ENCODE peak calls at places on chromosomes 12 and 14, in four cellular contexts. One of them, this sample, is unnamed.
A peak's percentile ranks its signal among the peaks of the same experiment; 100 is the strongest.

GRCh38 chr14:92906823-92907222 is 16.1 kb upstream of the CHGA start:
- DNase-seq in H1: no peak
- DNase-seq in SK-N-SH: peak; percentile 75
- DNase-seq in HepG2: peak; percentile 36
- DNase-seq in this sample: no peak

GRCh38 chr12:53389702-53390101 is 9.7 kb downstream of the SP1 start:
- DNase-seq in H1: no peak
- DNase-seq in SK-N-SH: no peak
- DNase-seq in HepG2: no peak
- DNase-seq in this sample: no peak

GRCh38 chr14:95396221-95396620 is 76.5 kb upstream of the CLMN start:
- DNase-seq in H1: no peak
- DNase-seq in SK-N-SH: no peak
- DNase-seq in HepG2: no peak
- DNase-seq in this sample: no peak

GRCh38 chr14:24674204-24674970 is 40.4 kb upstream of the GZMB start:
- DNase-seq in H1: no peak
- DNase-seq in SK-N-SH: no peak
- DNase-seq in HepG2: no peak
- DNase-seq in this sample: no peak

GRCh38 chr14:92659765-92660561 is 88.5 kb downstream of the LGMN start:
- DNase-seq in H1: no peak
- DNase-seq in SK-N-SH: no peak
- DNase-seq in HepG2: no peak
- DNase-seq in this sample: no peak

GRCh38 chr12:68374315-68374982 is 42.3 kb upstream of the MDM1 start:
- DNase-seq in H1: no peak
- DNase-seq in SK-N-SH: no peak
- DNase-seq in HepG2: no peak
- DNase-seq in this sample: no peak

GRCh38 chr12:50441763-50442162 is 41.1 kb downstream of the LARP4 start:
- DNase-seq in H1: no peak
- DNase-seq in SK-N-SH: no peak
- DNase-seq in HepG2: no peak
- DNase-seq in this sample: no peak

GRCh38 chr12:70074510-70074909 is 168.7 kb upstream of the CNOT2 start:
- DNase-seq in H1: no peak
- DNase-seq in SK-N-SH: no peak
- DNase-seq in HepG2: no peak
- DNase-seq in this sample: no peak

GRCh38 chr12:25054076-25054782 is 105.3 kb upstream of the BCAT1 start:
- DNase-seq in H1: no peak
- DNase-seq in SK-N-SH: no peak
- DNase-seq in HepG2: no peak
- DNase-seq in this sample: no peak

GRCh38 chr12:106228320-106228710 is 19.5 kb downstream of the CKAP4 start:
- DNase-seq in H1: no peak
- DNase-seq in SK-N-SH: no peak
- DNase-seq in HepG2: no peak
- DNase-seq in this sample: no peak

GRCh38 chr12:51888316-51889215 is 663 bp downstream of the ANKRD33 start:
- DNase-seq in H1: no peak
- DNase-seq in SK-N-SH: peak; percentile 19
- DNase-seq in HepG2: no peak
- DNase-seq in this sample: no peak

GRCh38 chr12:5723071-5723470 is 222.0 kb downstream of the ANO2 start:
- DNase-seq in H1: no peak
- DNase-seq in SK-N-SH: no peak
- DNase-seq in HepG2: no peak
- DNase-seq in this sample: no peak

GRCh38 chr12:96073346-96074336 is 38.3 kb upstream of the LTA4H start:
- DNase-seq in H1: no peak
- DNase-seq in SK-N-SH: no peak
- DNase-seq in HepG2: no peak
- DNase-seq in this sample: peak; percentile 54

GRCh38 chr14:61476737-61477410 is 155.5 kb downstream of the PRKCH start:
- DNase-seq in H1: no peak
- DNase-seq in SK-N-SH: peak; percentile 36
- DNase-seq in HepG2: no peak
- DNase-seq in this sample: no peak

GRCh38 chr14:80291099-80291498 is 79.8 kb upstream of the DIO2 start:
- DNase-seq in H1: no peak
- DNase-seq in SK-N-SH: no peak
- DNase-seq in HepG2: no peak
- DNase-seq in this sample: no peak

GRCh38 chr14:92644166-92644565 is 104.3 kb downstream of the LGMN start:
- DNase-seq in H1: no peak
- DNase-seq in SK-N-SH: no peak
- DNase-seq in HepG2: no peak
- DNase-seq in this sample: peak; percentile 36

GRCh38 chr12:108430245-108430644 is 84.8 kb upstream of the FICD start:
- DNase-seq in H1: no peak
- DNase-seq in SK-N-SH: no peak
- DNase-seq in HepG2: no peak
- DNase-seq in this sample: no peak

GRCh38 chr12:109597414-109597794 is 23.8 kb downstream of the MVK start:
- DNase-seq in H1: no peak
- DNase-seq in SK-N-SH: no peak
- DNase-seq in HepG2: no peak
- DNase-seq in this sample: no peak

GRCh38 chr12:107522692-107523477 is 162.7 kb upstream of the PWP1 start:
- DNase-seq in H1: peak; percentile 23
- DNase-seq in SK-N-SH: no peak
- DNase-seq in HepG2: peak; percentile 20
- DNase-seq in this sample: no peak

GRCh38 chr14:103527408-103528157 is 1.4 kb upstream of the TRMT61A start:
- DNase-seq in H1: no peak
- DNase-seq in SK-N-SH: no peak
- DNase-seq in HepG2: no peak
- DNase-seq in this sample: no peak
- TF ChIP-seq JUND in H1: no peak
- TF ChIP-seq JUND in SK-N-SH: no peak
- TF ChIP-seq JUND in HepG2: no peak
- TF ChIP-seq JUND in this sample: no peak

GRCh38 chr14:51002406-51002984 is 58.2 kb upstream of the PYGL start:
- DNase-seq in H1: no peak
- DNase-seq in SK-N-SH: no peak
- DNase-seq in HepG2: no peak
- DNase-seq in this sample: no peak

GRCh38 chr14:51008416-51008815 is 64.1 kb upstream of the PYGL start:
- DNase-seq in H1: no peak
- DNase-seq in SK-N-SH: no peak
- DNase-seq in HepG2: no peak
- DNase-seq in this sample: no peak

GRCh38 chr14:51004352-51004800 is 60.1 kb upstream of the PYGL start:
- DNase-seq in H1: no peak
- DNase-seq in SK-N-SH: no peak
- DNase-seq in HepG2: no peak
- DNase-seq in this sample: peak; percentile 68

GRCh38 chr14:51004801-51005526 is 60.7 kb upstream of the PYGL start:
- DNase-seq in H1: no peak
- DNase-seq in SK-N-SH: no peak
- DNase-seq in HepG2: peak; percentile 66
- DNase-seq in this sample: no peak

DNA sequence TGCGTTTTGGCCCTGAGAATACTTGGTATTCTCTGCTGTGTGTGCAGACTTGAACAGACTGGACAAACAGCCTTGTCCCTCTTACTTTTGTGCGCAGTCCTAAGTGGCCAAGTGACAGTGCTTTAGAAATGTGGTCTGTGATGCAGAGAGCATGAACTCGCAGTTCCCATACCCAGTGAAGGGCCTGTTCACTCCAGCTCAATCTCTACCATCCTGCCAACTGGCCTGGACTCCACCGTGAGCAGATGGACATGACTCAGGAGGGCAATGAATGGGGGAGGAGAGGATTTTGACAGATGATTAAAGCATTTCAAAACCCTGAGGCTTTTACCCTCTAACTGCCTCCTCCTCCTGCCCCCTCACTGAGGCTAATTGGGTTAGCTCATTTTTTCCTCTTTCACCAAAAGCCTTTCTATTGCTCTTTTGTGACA is 62.5 kb upstream of the PYGL start:
- DNase-seq in H1: no peak
- DNase-seq in SK-N-SH: peak; percentile 64
- DNase-seq in HepG2: no peak
- DNase-seq in this sample: no peak
- TF ChIP-seq JUND in H1: no peak
- TF ChIP-seq JUND in SK-N-SH: peak; percentile 91
- TF ChIP-seq JUND in HepG2: no peak
- TF ChIP-seq JUND in this sample: no peak

GRCh38 chr12:92403210-92404175 is 257.8 kb upstream of the BTG1 start:
- DNase-seq in H1: no peak
- DNase-seq in SK-N-SH: no peak
- DNase-seq in HepG2: no peak
- DNase-seq in this sample: no peak
- TF ChIP-seq JUND in H1: no peak
- TF ChIP-seq JUND in SK-N-SH: no peak
- TF ChIP-seq JUND in HepG2: no peak
- TF ChIP-seq JUND in this sample: no peak

GRCh38 chr12:19755141-19755540 is 315.8 kb downstream of the AEBP2 start:
- DNase-seq in H1: no peak
- DNase-seq in SK-N-SH: no peak
- DNase-seq in HepG2: no peak
- DNase-seq in this sample: no peak
- TF ChIP-seq JUND in H1: no peak
- TF ChIP-seq JUND in SK-N-SH: no peak
- TF ChIP-seq JUND in HepG2: no peak
- TF ChIP-seq JUND in this sample: no peak

GRCh38 chr12:115440438-115440837 is 756.5 kb upstream of the TBX3 start:
- DNase-seq in H1: no peak
- DNase-seq in SK-N-SH: no peak
- DNase-seq in HepG2: peak; percentile 66
- DNase-seq in this sample: no peak
- TF ChIP-seq JUND in H1: no peak
- TF ChIP-seq JUND in SK-N-SH: peak; percentile 51
- TF ChIP-seq JUND in HepG2: no peak
- TF ChIP-seq JUND in this sample: no peak

DNA sequence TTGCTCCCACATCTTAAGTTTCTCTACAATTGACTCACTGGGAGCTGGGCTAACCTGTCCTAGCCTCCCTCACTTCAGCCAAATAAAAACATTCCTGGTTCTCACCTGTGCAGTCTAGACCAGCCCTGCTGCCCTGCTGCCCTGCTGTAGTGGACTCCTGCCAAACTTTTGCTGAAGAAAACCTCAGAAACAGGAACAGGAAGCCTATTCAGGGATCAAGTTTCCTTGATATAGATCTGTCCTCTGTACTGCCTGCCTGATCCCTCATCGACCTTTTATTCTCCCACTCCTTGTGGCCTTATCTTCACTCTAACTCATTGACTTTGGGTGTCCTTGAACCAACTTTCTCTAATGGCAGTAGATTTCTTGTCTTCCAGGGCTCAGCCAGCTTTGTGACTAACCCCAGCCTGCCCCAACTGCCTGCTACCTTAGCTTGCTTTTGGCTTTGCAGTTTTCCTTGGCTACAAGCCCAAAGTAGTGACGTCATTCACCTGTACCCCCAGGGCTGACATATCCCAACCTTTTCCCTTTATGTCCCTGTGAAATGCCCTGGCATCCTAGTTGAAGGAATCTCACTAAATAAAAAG is 234.8 kb downstream of the DUSP6 start:
- DNase-seq in H1: no peak
- DNase-seq in SK-N-SH: no peak
- DNase-seq in HepG2: peak; percentile 3
- DNase-seq in this sample: peak; percentile 23
- TF ChIP-seq JUND in H1: no peak
- TF ChIP-seq JUND in SK-N-SH: no peak
- TF ChIP-seq JUND in HepG2: no peak
- TF ChIP-seq JUND in this sample: peak; percentile 41

GRCh38 chr12:39972119-39972518 is 133.8 kb downstream of the SLC2A13 start:
- DNase-seq in H1: no peak
- DNase-seq in SK-N-SH: no peak
- DNase-seq in HepG2: no peak
- DNase-seq in this sample: no peak

GRCh38 chr12:39966251-39966650 is 139.6 kb downstream of the SLC2A13 start:
- DNase-seq in H1: no peak
- DNase-seq in SK-N-SH: no peak
- DNase-seq in HepG2: no peak
- DNase-seq in this sample: no peak

GRCh38 chr12:39971348-39971747 is 134.5 kb downstream of the SLC2A13 start:
- DNase-seq in H1: no peak
- DNase-seq in SK-N-SH: no peak
- DNase-seq in HepG2: no peak
- DNase-seq in this sample: no peak

DNA sequence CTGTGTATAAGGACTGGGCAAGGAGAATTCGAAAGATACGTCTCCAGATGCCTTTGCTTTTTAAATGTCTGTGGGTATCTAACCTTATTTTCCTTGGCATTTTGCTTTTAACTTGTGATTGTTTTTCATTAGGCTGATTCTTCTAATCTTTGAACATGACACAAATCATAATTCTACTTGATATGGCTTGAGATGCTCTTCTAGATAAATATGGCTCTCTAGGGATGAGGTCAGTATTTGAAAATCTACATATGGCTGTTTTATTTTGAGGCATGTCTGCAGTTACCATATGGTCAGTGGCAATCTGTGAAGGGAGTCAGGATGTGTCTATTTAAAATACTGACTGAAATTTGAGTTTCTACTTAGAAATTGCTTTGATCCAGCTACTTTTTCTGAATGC is 139.1 kb downstream of the SLC2A13 start:
- DNase-seq in H1: no peak
- DNase-seq in SK-N-SH: peak; percentile 46
- DNase-seq in HepG2: no peak
- DNase-seq in this sample: no peak
- TF ChIP-seq JUND in H1: no peak
- TF ChIP-seq JUND in SK-N-SH: no peak
- TF ChIP-seq JUND in HepG2: no peak
- TF ChIP-seq JUND in this sample: no peak

DNA sequence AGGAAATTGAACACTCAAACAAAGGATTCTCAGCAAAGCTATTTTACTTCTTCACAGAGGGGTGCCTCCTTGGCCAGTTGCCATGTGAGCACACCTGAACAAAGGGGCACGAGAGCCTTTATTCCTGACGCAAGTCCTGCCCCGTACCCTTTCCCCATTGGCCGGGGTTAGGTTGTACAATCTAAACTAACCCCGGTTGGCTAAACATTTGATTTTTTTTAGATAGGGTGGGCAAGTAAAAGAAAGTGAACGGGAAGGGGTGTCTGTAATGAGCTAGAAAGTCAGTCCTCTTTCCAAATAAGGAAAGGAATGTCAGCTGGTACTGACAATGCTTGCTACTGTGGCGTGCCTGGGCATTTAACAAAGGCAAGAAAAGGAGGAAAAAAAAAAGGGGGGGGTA is 135.5 kb upstream of the CDKN3 start:
- DNase-seq in H1: no peak
- DNase-seq in SK-N-SH: no peak
- DNase-seq in HepG2: no peak
- DNase-seq in this sample: no peak
- TF ChIP-seq JUND in H1: no peak
- TF ChIP-seq JUND in SK-N-SH: no peak
- TF ChIP-seq JUND in HepG2: no peak
- TF ChIP-seq JUND in this sample: no peak